ENCODE peak calls at places on chromosomes 2 and 18, in seven cellular contexts. One of them, this sample, is unnamed.

GRCh38 chr2:30826916-30827315 is 19.7 kb upstream of the CAPN13 start:
- DNase-seq in GM20000: no peak
- DNase-seq in uterus: no peak
- DNase-seq in OCI-LY7: no peak
- DNase-seq in mesothelial cell of epicardium: no peak
- DNase-seq in adrenal gland: no peak
- DNase-seq in CD4-positive, alpha-beta T cell: no peak
- DNase-seq in this sample: no peak

GRCh38 chr2:34825671-34826070 is 1226.6 kb upstream of the FAM98A start:
- DNase-seq in CD4-positive, alpha-beta T cell: no peak
- DNase-seq in mesothelial cell of epicardium: no peak
- DNase-seq in uterus: no peak
- DNase-seq in GM20000: no peak
- DNase-seq in OCI-LY7: no peak
- DNase-seq in adrenal gland: no peak
- DNase-seq in this sample: no peak

GRCh38 chr2:189609423-189609816 is 28.8 kb upstream of the SLC40A1 start:
- DNase-seq in mesothelial cell of epicardium: no peak
- DNase-seq in OCI-LY7: no peak
- DNase-seq in uterus: no peak
- DNase-seq in CD4-positive, alpha-beta T cell: no peak
- DNase-seq in adrenal gland: no peak
- DNase-seq in GM20000: no peak
- DNase-seq in this sample: no peak

GRCh38 chr2:207505728-207506127 is 24.0 kb upstream of the CREB1 start:
- DNase-seq in GM20000: no peak
- DNase-seq in uterus: no peak
- DNase-seq in adrenal gland: no peak
- DNase-seq in mesothelial cell of epicardium: no peak
- DNase-seq in CD4-positive, alpha-beta T cell: no peak
- DNase-seq in OCI-LY7: no peak
- DNase-seq in this sample: no peak

GRCh38 chr2:174667461-174667860 is 69.9 kb upstream of the WIPF1 start:
- DNase-seq in GM20000: no peak
- DNase-seq in adrenal gland: no peak
- DNase-seq in uterus: no peak
- DNase-seq in mesothelial cell of epicardium: no peak
- DNase-seq in OCI-LY7: no peak
- DNase-seq in CD4-positive, alpha-beta T cell: no peak
- DNase-seq in this sample: no peak

GRCh38 chr2:15040429-15041084 is 408.0 kb downstream of the LRATD1 start:
- DNase-seq in GM20000: no peak
- DNase-seq in OCI-LY7: no peak
- DNase-seq in mesothelial cell of epicardium: no peak
- DNase-seq in adrenal gland: no peak
- DNase-seq in uterus: no peak
- DNase-seq in CD4-positive, alpha-beta T cell: no peak
- DNase-seq in this sample: no peak

GRCh38 chr2:189276277-189276676 is 96.7 kb upstream of the COL5A2 start:
- DNase-seq in uterus: no peak
- DNase-seq in mesothelial cell of epicardium: no peak
- DNase-seq in OCI-LY7: no peak
- DNase-seq in adrenal gland: no peak
- DNase-seq in GM20000: no peak
- DNase-seq in CD4-positive, alpha-beta T cell: no peak
- DNase-seq in this sample: no peak

GRCh38 chr2:6917071-6917760 is at the start of gene RNF144A:
- DNase-seq in OCI-LY7: peak
- DNase-seq in GM20000: peak
- DNase-seq in mesothelial cell of epicardium: peak
- DNase-seq in CD4-positive, alpha-beta T cell: peak
- DNase-seq in adrenal gland: no peak
- DNase-seq in uterus: peak
- DNase-seq in this sample: peak

GRCh38 chr18:76927216-76927725 is 104.9 kb downstream of the ZNF236 start:
- DNase-seq in OCI-LY7: no peak
- DNase-seq in uterus: no peak
- DNase-seq in adrenal gland: no peak
- DNase-seq in CD4-positive, alpha-beta T cell: no peak
- DNase-seq in mesothelial cell of epicardium: no peak
- DNase-seq in GM20000: no peak
- DNase-seq in this sample: no peak

GRCh38 chr18:76923485-76924085 is 101.2 kb downstream of the ZNF236 start:
- DNase-seq in mesothelial cell of epicardium: no peak
- DNase-seq in adrenal gland: no peak
- DNase-seq in OCI-LY7: no peak
- DNase-seq in CD4-positive, alpha-beta T cell: no peak
- DNase-seq in GM20000: no peak
- DNase-seq in uterus: no peak
- DNase-seq in this sample: no peak

GRCh38 chr18:76920974-76921373 is 98.6 kb downstream of the ZNF236 start:
- DNase-seq in CD4-positive, alpha-beta T cell: no peak
- DNase-seq in uterus: no peak
- DNase-seq in GM20000: no peak
- DNase-seq in adrenal gland: no peak
- DNase-seq in mesothelial cell of epicardium: no peak
- DNase-seq in OCI-LY7: no peak
- DNase-seq in this sample: no peak

DNA sequence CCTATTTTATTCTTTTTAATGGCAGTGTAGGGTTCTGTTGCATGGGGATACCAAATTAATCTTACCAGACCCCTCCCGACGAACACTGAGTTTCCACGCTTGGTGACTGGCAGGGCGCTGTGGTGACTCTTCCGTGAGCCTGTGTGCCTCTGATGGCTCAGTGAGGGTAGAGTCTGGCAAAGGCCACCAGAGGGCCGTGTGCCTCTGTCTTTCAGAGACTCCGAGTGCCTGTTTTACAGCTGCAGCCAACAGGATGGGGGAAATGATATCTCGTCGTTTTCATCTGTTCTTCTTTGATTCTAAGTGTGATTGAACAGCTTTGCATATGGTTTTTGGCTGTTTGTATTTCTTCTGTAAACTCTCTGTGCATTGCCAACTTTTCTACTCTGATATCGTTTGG is 99.8 kb downstream of the ZNF236 start:
- DNase-seq in CD4-positive, alpha-beta T cell: peak
- DNase-seq in GM20000: peak
- DNase-seq in OCI-LY7: peak
- DNase-seq in uterus: no peak
- DNase-seq in adrenal gland: peak
- DNase-seq in mesothelial cell of epicardium: no peak
- DNase-seq in this sample: peak
- TF ChIP-seq CTCF in CD4-positive, alpha-beta T cell: peak
- TF ChIP-seq CTCF in GM20000: peak
- TF ChIP-seq CTCF in OCI-LY7: peak
- TF ChIP-seq CTCF in uterus: no peak
- TF ChIP-seq CTCF in adrenal gland: peak
- TF ChIP-seq CTCF in mesothelial cell of epicardium: no peak
- TF ChIP-seq CTCF in this sample: peak

DNA sequence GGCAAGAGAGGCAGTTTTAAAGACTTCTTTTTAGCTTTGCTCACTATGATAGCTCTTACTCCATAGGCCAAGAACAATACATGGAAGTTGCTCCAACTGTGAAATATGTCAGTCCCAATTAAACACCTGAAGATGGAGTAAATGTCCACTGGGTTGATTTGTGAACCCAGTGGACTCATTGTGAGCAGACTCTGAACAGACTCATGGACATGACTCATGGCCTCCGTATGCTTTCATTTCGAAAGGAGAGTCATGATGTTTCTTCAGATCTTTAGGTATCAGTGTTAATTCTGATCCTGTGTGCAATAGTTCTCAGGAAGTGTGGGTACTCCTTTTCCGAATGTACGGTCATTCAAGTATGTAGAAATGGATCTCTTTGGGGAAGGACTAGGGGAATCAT is 5.4 kb upstream of the CWC22 start:
- DNase-seq in OCI-LY7: no peak
- DNase-seq in CD4-positive, alpha-beta T cell: no peak
- DNase-seq in GM20000: no peak
- DNase-seq in adrenal gland: no peak
- DNase-seq in uterus: no peak
- DNase-seq in mesothelial cell of epicardium: no peak
- DNase-seq in this sample: no peak
- TF ChIP-seq CTCF in OCI-LY7: no peak
- TF ChIP-seq CTCF in CD4-positive, alpha-beta T cell: no peak
- TF ChIP-seq CTCF in GM20000: no peak
- TF ChIP-seq CTCF in adrenal gland: no peak
- TF ChIP-seq CTCF in uterus: no peak
- TF ChIP-seq CTCF in mesothelial cell of epicardium: no peak
- TF ChIP-seq CTCF in this sample: no peak

GRCh38 chr2:218264773-218265601 is 4.2 kb downstream of the GPBAR1 start:
- DNase-seq in OCI-LY7: no peak
- DNase-seq in CD4-positive, alpha-beta T cell: no peak
- DNase-seq in uterus: no peak
- DNase-seq in adrenal gland: no peak
- DNase-seq in GM20000: no peak
- DNase-seq in mesothelial cell of epicardium: no peak
- DNase-seq in this sample: no peak
- TF ChIP-seq CTCF in OCI-LY7: no peak
- TF ChIP-seq CTCF in CD4-positive, alpha-beta T cell: no peak
- TF ChIP-seq CTCF in uterus: no peak
- TF ChIP-seq CTCF in adrenal gland: no peak
- TF ChIP-seq CTCF in GM20000: no peak
- TF ChIP-seq CTCF in mesothelial cell of epicardium: no peak
- TF ChIP-seq CTCF in this sample: no peak

GRCh38 chr2:143300531-143300930 is 171.3 kb downstream of the ARHGAP15 start:
- DNase-seq in uterus: no peak
- DNase-seq in GM20000: no peak
- DNase-seq in CD4-positive, alpha-beta T cell: no peak
- DNase-seq in adrenal gland: no peak
- DNase-seq in mesothelial cell of epicardium: no peak
- DNase-seq in OCI-LY7: no peak
- DNase-seq in this sample: no peak

GRCh38 chr2:143294068-143294467 is 164.8 kb downstream of the ARHGAP15 start:
- DNase-seq in CD4-positive, alpha-beta T cell: no peak
- DNase-seq in OCI-LY7: no peak
- DNase-seq in mesothelial cell of epicardium: no peak
- DNase-seq in adrenal gland: no peak
- DNase-seq in GM20000: no peak
- DNase-seq in uterus: no peak
- DNase-seq in this sample: no peak

GRCh38 chr2:143297182-143297581 is 168.0 kb downstream of the ARHGAP15 start:
- DNase-seq in mesothelial cell of epicardium: no peak
- DNase-seq in adrenal gland: no peak
- DNase-seq in uterus: no peak
- DNase-seq in CD4-positive, alpha-beta T cell: no peak
- DNase-seq in OCI-LY7: no peak
- DNase-seq in GM20000: no peak
- DNase-seq in this sample: no peak

DNA sequence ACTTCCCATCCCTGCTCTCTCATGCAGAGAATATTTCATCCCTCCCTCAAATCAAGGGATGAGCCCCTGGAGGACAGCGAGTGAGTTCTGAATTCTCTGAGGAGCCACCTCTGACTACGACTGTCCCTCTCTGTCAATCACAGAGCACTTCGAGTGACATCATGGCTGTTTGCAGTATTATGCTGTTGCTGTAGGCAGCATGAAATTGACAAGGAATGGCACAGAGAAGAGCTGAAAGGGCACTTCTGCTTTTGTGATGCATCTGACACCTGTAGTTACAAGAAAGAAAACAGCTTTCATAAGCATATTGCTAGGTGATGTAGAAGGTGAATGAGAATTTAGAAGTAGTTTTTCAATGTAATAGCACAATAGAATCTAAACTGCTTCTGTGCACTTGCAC is 166.9 kb downstream of the ARHGAP15 start:
- DNase-seq in CD4-positive, alpha-beta T cell: no peak
- DNase-seq in uterus: no peak
- DNase-seq in adrenal gland: no peak
- DNase-seq in GM20000: no peak
- DNase-seq in OCI-LY7: peak
- DNase-seq in mesothelial cell of epicardium: no peak
- DNase-seq in this sample: no peak
- TF ChIP-seq CTCF in CD4-positive, alpha-beta T cell: no peak
- TF ChIP-seq CTCF in uterus: no peak
- TF ChIP-seq CTCF in adrenal gland: no peak
- TF ChIP-seq CTCF in GM20000: no peak
- TF ChIP-seq CTCF in OCI-LY7: no peak
- TF ChIP-seq CTCF in mesothelial cell of epicardium: no peak
- TF ChIP-seq CTCF in this sample: no peak

DNA sequence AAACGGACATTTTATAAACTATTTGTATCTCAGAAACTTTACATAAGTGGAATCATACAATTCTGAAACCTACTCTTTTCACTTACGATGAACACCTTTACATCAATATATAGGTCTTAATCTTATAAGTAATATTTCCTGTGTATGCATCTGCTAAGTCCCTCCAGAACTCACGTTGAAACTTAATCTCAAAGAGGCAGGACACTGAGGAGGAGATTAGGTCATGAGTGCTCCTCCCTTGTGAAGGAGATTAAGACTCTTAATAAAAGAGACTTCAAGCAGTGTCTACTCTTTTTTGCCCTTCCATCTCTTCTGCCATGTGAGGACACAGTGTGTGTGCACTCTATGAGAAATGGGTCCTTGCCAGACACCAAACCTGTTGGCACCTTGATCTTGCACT is 94.7 kb upstream of the CDKL4 start:
- DNase-seq in CD4-positive, alpha-beta T cell: no peak
- DNase-seq in GM20000: no peak
- DNase-seq in adrenal gland: no peak
- DNase-seq in mesothelial cell of epicardium: no peak
- DNase-seq in uterus: no peak
- DNase-seq in OCI-LY7: no peak
- DNase-seq in this sample: no peak
- TF ChIP-seq CTCF in CD4-positive, alpha-beta T cell: no peak
- TF ChIP-seq CTCF in GM20000: no peak
- TF ChIP-seq CTCF in adrenal gland: no peak
- TF ChIP-seq CTCF in mesothelial cell of epicardium: no peak
- TF ChIP-seq CTCF in uterus: no peak
- TF ChIP-seq CTCF in OCI-LY7: no peak
- TF ChIP-seq CTCF in this sample: no peak

GRCh38 chr2:98088261-98088660 is 1.3 kb downstream of the VWA3B start:
- DNase-seq in OCI-LY7: peak
- DNase-seq in GM20000: peak
- DNase-seq in adrenal gland: peak
- DNase-seq in uterus: no peak
- DNase-seq in mesothelial cell of epicardium: no peak
- DNase-seq in CD4-positive, alpha-beta T cell: no peak
- DNase-seq in this sample: no peak
- TF ChIP-seq CTCF in OCI-LY7: peak
- TF ChIP-seq CTCF in GM20000: no peak
- TF ChIP-seq CTCF in adrenal gland: no peak
- TF ChIP-seq CTCF in uterus: no peak
- TF ChIP-seq CTCF in mesothelial cell of epicardium: no peak
- TF ChIP-seq CTCF in CD4-positive, alpha-beta T cell: no peak
- TF ChIP-seq CTCF in this sample: no peak